ENCODE peak calls at places on chromosomes 4 and X, in four cellular contexts. One of them, this sample, is unnamed. For H3K27me3 and H3K9me3, the result is how much of the 10 kb centered on the place peaks cover.

GRCh38 chrX:138191998-138192397 is 519.5 kb downstream of the FGF13 start:
- DNase-seq in HepG2: peak
- DNase-seq in K562: peak
- DNase-seq in SK-N-SH: peak
- DNase-seq in this sample: no peak

GRCh38 chr4:186272699-186273370 is 6.8 kb downstream of the F11 start:
- DNase-seq in HepG2: no peak
- DNase-seq in SK-N-SH: no peak
- DNase-seq in K562: no peak
- DNase-seq in this sample: no peak

GRCh38 chr4:180542445-180543100 is 1700.6 kb upstream of the TENM3 start:
- DNase-seq in K562: no peak
- DNase-seq in HepG2: no peak
- DNase-seq in SK-N-SH: no peak
- DNase-seq in this sample: no peak

GRCh38 chr4:26076896-26077295 is 162.9 kb downstream of the SMIM20 start:
- DNase-seq in SK-N-SH: no peak
- DNase-seq in K562: no peak
- DNase-seq in HepG2: no peak
- DNase-seq in this sample: no peak

GRCh38 chrX:19776753-19777152 is 110.6 kb downstream of the SH3KBP1 start:
- DNase-seq in K562: no peak
- DNase-seq in SK-N-SH: no peak
- DNase-seq in HepG2: no peak
- DNase-seq in this sample: no peak

GRCh38 chrX:21658746-21659145 is 616 bp upstream of the KLHL34 start:
- DNase-seq in SK-N-SH: no peak
- DNase-seq in K562: no peak
- DNase-seq in HepG2: no peak
- DNase-seq in this sample: no peak

GRCh38 chr4:3251691-3252479 is 2.9 kb downstream of the MSANTD1 start:
- DNase-seq in SK-N-SH: no peak
- DNase-seq in HepG2: no peak
- DNase-seq in K562: no peak
- DNase-seq in this sample: no peak

GRCh38 chrX:49209434-49210251 is 9.7 kb upstream of the SYP start:
- DNase-seq in SK-N-SH: no peak
- DNase-seq in K562: peak
- DNase-seq in HepG2: no peak
- DNase-seq in this sample: no peak

GRCh38 chr4:107876096-107876495 is 51.4 kb downstream of the SGMS2 start:
- DNase-seq in HepG2: no peak
- DNase-seq in K562: no peak
- DNase-seq in SK-N-SH: no peak
- DNase-seq in this sample: no peak

GRCh38 chr4:72974694-72975487 is 94.6 kb downstream of the COX18 start:
- DNase-seq in SK-N-SH: no peak
- DNase-seq in HepG2: no peak
- DNase-seq in K562: no peak
- DNase-seq in this sample: no peak

GRCh38 chr4:28402751-28403150 is 1542.1 kb downstream of the STIM2 start:
- DNase-seq in K562: no peak
- DNase-seq in HepG2: no peak
- DNase-seq in SK-N-SH: no peak
- DNase-seq in this sample: no peak

GRCh38 chrX:100615015-100615414 is 21.6 kb downstream of the TSPAN6 start:
- DNase-seq in K562: peak
- DNase-seq in SK-N-SH: peak
- DNase-seq in HepG2: peak
- DNase-seq in this sample: no peak

DNA sequence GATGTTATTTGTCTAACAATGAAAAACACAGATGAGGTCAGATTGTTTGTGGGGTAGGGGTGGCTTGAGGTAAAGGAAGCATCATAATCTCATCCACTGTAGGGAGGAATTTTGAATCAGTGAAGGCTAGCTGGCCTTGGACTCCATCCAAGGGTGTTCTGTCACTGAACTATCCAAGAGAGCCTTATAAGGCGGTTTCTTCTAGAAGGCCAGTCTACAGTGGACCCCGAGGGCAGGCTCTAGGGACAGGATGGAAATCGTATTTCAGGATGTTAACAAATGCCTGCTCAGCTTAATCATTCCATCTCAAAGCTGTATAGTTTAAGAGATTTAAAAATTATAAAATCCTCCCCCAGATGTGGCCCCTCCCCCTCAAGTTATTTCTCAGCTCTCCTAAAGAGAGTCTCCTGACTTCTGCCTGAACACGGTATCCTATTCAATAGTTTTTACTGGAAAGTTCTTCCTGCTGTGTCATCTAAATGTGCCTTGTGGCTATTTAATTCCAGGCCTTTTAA is 8.1 kb downstream of the IGFBP7 start:
- DNase-seq in HepG2: peak
- DNase-seq in K562: no peak
- DNase-seq in SK-N-SH: no peak
- DNase-seq in this sample: no peak
- TF ChIP-seq REST in HepG2: no peak
- TF ChIP-seq REST in K562: no peak
- TF ChIP-seq REST in SK-N-SH: no peak
- TF ChIP-seq REST in this sample: no peak

GRCh38 chr4:52752921-52753320 is 1.7 kb upstream of the ERVMER34-1 start:
- DNase-seq in K562: no peak
- DNase-seq in HepG2: no peak
- DNase-seq in SK-N-SH: no peak
- DNase-seq in this sample: no peak
- H3K27me3 ChIP-seq in K562: under half
- H3K27me3 ChIP-seq in HepG2: under half
- H3K27me3 ChIP-seq in SK-N-SH: under half
- H3K27me3 ChIP-seq in this sample: under half

GRCh38 chrX:55713635-55714034 is 3.9 kb upstream of the RRAGB start:
- DNase-seq in K562: no peak
- DNase-seq in HepG2: no peak
- DNase-seq in SK-N-SH: no peak
- DNase-seq in this sample: no peak

GRCh38 chrX:55714111-55714510 is 3.4 kb upstream of the RRAGB start:
- DNase-seq in HepG2: no peak
- DNase-seq in K562: no peak
- DNase-seq in SK-N-SH: no peak
- DNase-seq in this sample: no peak

GRCh38 chrX:55709735-55710134 is 7.8 kb upstream of the RRAGB start:
- DNase-seq in SK-N-SH: no peak
- DNase-seq in K562: no peak
- DNase-seq in HepG2: no peak
- DNase-seq in this sample: no peak

GRCh38 chrX:55715847-55716246 is 1.7 kb upstream of the RRAGB start:
- DNase-seq in HepG2: peak
- DNase-seq in K562: peak
- DNase-seq in SK-N-SH: no peak
- DNase-seq in this sample: no peak

DNA sequence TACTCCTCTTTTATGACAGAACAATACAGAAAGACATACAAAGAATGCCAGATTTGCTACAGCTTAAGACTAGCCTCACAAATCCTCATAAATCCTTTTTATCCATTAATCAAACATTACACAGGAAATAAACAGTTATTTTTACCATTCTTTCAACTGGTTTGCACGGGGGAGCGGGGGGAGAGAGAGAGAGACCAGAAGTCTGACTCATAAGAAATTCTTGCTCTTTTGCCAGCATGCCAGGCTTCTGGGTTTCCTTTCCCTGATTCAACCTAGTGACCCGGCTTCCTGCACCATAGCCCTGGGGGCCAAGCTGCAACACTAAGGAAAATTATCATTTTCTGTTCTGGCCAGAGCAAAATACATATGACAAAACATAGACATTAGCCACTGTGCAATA is 6.8 kb upstream of the RRAGB start:
- DNase-seq in SK-N-SH: no peak
- DNase-seq in K562: no peak
- DNase-seq in HepG2: no peak
- DNase-seq in this sample: no peak
- H3K9me3 ChIP-seq in SK-N-SH: under half
- H3K9me3 ChIP-seq in K562: under half
- H3K9me3 ChIP-seq in HepG2: under half
- H3K9me3 ChIP-seq in this sample: under half

DNA sequence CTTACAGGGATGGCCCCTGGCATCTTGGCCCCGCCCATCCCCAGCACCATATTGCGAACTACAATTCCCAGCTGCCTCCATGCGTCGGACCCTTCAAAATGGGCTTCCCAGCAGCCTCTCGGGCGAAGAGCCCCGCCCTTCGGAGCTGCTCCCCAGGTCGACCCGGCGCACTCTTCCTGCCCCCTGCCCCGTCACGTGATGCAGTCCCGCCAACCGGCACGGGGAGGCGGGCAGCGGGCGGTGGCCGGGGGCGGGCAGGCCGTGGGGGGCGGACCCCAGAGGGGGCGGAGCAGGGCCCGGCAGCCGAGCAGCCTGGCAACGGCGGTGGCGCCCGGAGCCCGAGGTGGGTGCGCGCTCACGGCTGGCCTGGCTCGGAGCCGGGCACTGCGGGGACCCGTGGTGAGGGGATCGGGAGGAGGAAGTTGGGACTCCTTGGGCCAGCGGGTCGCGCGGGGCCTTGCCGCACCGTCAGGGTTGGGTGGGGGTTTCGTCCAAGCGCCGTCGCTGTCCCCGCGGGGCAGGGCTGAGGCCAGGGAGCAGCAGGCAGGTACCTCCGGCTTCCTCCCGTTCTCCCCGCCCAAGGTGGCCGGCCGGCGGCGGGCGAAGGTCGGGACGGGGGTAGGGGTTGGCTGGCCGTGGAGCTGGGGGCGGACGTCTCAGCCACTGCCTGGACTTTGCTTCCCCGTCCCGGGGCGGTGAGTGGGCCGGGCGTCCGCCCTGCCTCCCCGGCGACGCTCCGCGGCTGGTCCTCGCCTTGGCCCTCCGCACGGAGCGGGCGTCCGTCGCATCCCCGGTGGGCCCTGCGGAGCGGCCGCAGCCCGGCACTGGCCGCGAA is at the start of gene MTM1:
- DNase-seq in HepG2: peak
- DNase-seq in K562: peak
- DNase-seq in SK-N-SH: peak
- DNase-seq in this sample: peak
- TF ChIP-seq REST in HepG2: no peak
- TF ChIP-seq REST in K562: no peak
- TF ChIP-seq REST in SK-N-SH: no peak
- TF ChIP-seq REST in this sample: no peak

GRCh38 chr4:53956053-53956452 is 108.4 kb downstream of the CHIC2 start:
- DNase-seq in SK-N-SH: no peak
- DNase-seq in HepG2: no peak
- DNase-seq in K562: no peak
- DNase-seq in this sample: no peak
- H3K27me3 ChIP-seq in SK-N-SH: under half
- H3K27me3 ChIP-seq in HepG2: under half
- H3K27me3 ChIP-seq in K562: under half
- H3K27me3 ChIP-seq in this sample: under half

GRCh38 chr4:173287486-173287885 is 46.7 kb downstream of the HMGB2 start:
- DNase-seq in K562: no peak
- DNase-seq in SK-N-SH: no peak
- DNase-seq in HepG2: no peak
- DNase-seq in this sample: no peak
- H3K9me3 ChIP-seq in K562: under half
- H3K9me3 ChIP-seq in SK-N-SH: under half
- H3K9me3 ChIP-seq in HepG2: under half
- H3K9me3 ChIP-seq in this sample: under half

GRCh38 chrX:74521961-74522833 is 92.2 kb downstream of the RLIM start:
- DNase-seq in SK-N-SH: peak
- DNase-seq in K562: no peak
- DNase-seq in HepG2: no peak
- DNase-seq in this sample: no peak
- TF ChIP-seq REST in SK-N-SH: no peak
- TF ChIP-seq REST in K562: no peak
- TF ChIP-seq REST in HepG2: no peak
- TF ChIP-seq REST in this sample: no peak

GRCh38 chrX:634306-634958 is 3.8 kb downstream of the SHOX start:
- DNase-seq in K562: no peak
- DNase-seq in SK-N-SH: no peak
- DNase-seq in HepG2: no peak
- DNase-seq in this sample: no peak

GRCh38 chrX:637660-638481 is 7.3 kb downstream of the SHOX start:
- DNase-seq in HepG2: no peak
- DNase-seq in SK-N-SH: no peak
- DNase-seq in K562: no peak
- DNase-seq in this sample: no peak

GRCh38 chrX:633655-634305 is 3.2 kb downstream of the SHOX start:
- DNase-seq in SK-N-SH: no peak
- DNase-seq in HepG2: no peak
- DNase-seq in K562: no peak
- DNase-seq in this sample: no peak

GRCh38 chrX:636971-637659 is 6.5 kb downstream of the SHOX start:
- DNase-seq in K562: no peak
- DNase-seq in HepG2: no peak
- DNase-seq in SK-N-SH: no peak
- DNase-seq in this sample: no peak

DNA sequence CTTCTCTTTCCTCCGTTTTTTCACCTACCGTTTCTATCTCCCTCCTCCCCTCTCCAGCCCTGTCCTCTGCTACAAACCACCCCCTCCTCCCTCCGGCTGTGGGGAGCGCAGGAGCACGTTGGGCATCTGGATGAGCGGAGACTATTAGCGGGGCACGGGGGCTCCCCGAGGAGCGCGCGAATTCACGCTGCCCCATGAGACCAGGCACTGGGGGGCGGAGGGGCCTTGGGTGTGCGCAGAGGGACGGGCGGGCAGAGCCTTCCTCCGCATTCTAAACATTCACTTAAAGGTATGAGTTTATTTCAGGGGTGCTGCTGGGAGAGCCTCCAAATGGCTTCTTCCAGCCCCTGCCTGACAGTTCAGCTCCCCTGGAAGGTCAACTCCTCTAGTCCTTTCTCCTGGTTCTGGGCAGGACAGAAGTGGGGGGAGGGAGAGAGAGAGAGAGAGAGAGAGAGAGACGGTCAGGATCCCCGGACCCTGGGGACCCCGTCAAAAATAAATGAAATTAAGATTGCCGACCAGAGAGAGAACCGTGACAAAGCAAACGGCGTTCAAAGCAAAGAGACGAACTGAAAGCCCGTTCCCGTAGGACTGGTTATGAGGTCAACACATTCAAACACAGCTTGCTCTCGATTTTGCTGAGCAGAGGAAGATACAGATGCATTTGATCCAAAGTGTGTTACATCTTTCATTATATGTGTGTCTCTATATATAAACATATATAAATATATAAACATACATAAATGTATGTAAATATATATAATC is 5.0 kb downstream of the SHOX start:
- DNase-seq in SK-N-SH: no peak
- DNase-seq in HepG2: no peak
- DNase-seq in K562: no peak
- DNase-seq in this sample: no peak
- H3K27me3 ChIP-seq in SK-N-SH: half or more
- H3K27me3 ChIP-seq in HepG2: under half
- H3K27me3 ChIP-seq in K562: under half
- H3K27me3 ChIP-seq in this sample: under half

GRCh38 chr4:128186623-128187022 is 101.0 kb downstream of the PGRMC2 start:
- DNase-seq in SK-N-SH: no peak
- DNase-seq in K562: no peak
- DNase-seq in HepG2: no peak
- DNase-seq in this sample: no peak
- H3K9me3 ChIP-seq in SK-N-SH: under half
- H3K9me3 ChIP-seq in K562: under half
- H3K9me3 ChIP-seq in HepG2: under half
- H3K9me3 ChIP-seq in this sample: under half